ENCODE peak calls at places on chromosomes 7 and 10, in five cellular contexts. One of them, this sample, is unnamed.

GRCh38 chr7:116305485-116306408 is 95.4 kb downstream of the TES start:
- DNase-seq in astrocyte: no peak
- DNase-seq in hepatocyte: peak; percentile 47
- DNase-seq in brain microvascular endothelial cell: no peak
- DNase-seq in prostate gland: no peak
- DNase-seq in this sample: no peak

GRCh38 chr7:39088730-39089129 is 111.0 kb downstream of the POU6F2 start:
- DNase-seq in astrocyte: no peak
- DNase-seq in hepatocyte: no peak
- DNase-seq in brain microvascular endothelial cell: no peak
- DNase-seq in prostate gland: no peak
- DNase-seq in this sample: no peak

GRCh38 chr7:28536259-28536658 is 123.9 kb downstream of the CREB5 start:
- DNase-seq in astrocyte: peak; percentile 26
- DNase-seq in hepatocyte: peak; percentile 73
- DNase-seq in brain microvascular endothelial cell: peak; percentile 60
- DNase-seq in prostate gland: no peak
- DNase-seq in this sample: no peak

GRCh38 chr10:76308946-76309529 is 877.6 kb downstream of the LRMDA start:
- DNase-seq in astrocyte: peak; percentile 53
- DNase-seq in hepatocyte: no peak
- DNase-seq in brain microvascular endothelial cell: no peak
- DNase-seq in prostate gland: no peak
- DNase-seq in this sample: no peak

GRCh38 chr7:39696631-39697030 is 73.3 kb downstream of the RALA start:
- DNase-seq in astrocyte: no peak
- DNase-seq in hepatocyte: no peak
- DNase-seq in brain microvascular endothelial cell: no peak
- DNase-seq in prostate gland: no peak
- DNase-seq in this sample: no peak

GRCh38 chr7:158702196-158702595 is 2.4 kb downstream of the NCAPG2 start:
- DNase-seq in astrocyte: no peak
- DNase-seq in hepatocyte: no peak
- DNase-seq in brain microvascular endothelial cell: no peak
- DNase-seq in prostate gland: no peak
- DNase-seq in this sample: no peak

GRCh38 chr7:33933611-33934281 is 28.4 kb downstream of the BMPER start:
- DNase-seq in astrocyte: peak; percentile 80
- DNase-seq in hepatocyte: no peak
- DNase-seq in brain microvascular endothelial cell: peak; percentile 80
- DNase-seq in prostate gland: no peak
- DNase-seq in this sample: no peak

GRCh38 chr7:51428226-51428887 is 111.7 kb upstream of the COBL start:
- DNase-seq in astrocyte: no peak
- DNase-seq in hepatocyte: peak; percentile 46
- DNase-seq in brain microvascular endothelial cell: peak; percentile 11
- DNase-seq in prostate gland: no peak
- DNase-seq in this sample: no peak

GRCh38 chr10:97490592-97490991 is 7.6 kb downstream of the MMS19 start:
- DNase-seq in astrocyte: no peak
- DNase-seq in hepatocyte: no peak
- DNase-seq in brain microvascular endothelial cell: no peak
- DNase-seq in prostate gland: no peak
- DNase-seq in this sample: no peak

GRCh38 chr10:15058689-15059088 is 14.9 kb downstream of the OLAH start:
- DNase-seq in astrocyte: no peak
- DNase-seq in hepatocyte: no peak
- DNase-seq in brain microvascular endothelial cell: no peak
- DNase-seq in prostate gland: no peak
- DNase-seq in this sample: no peak

GRCh38 chr10:3192856-3193635 is 20.5 kb upstream of the PITRM1 start:
- DNase-seq in astrocyte: peak; percentile 46
- DNase-seq in hepatocyte: peak; percentile 73
- DNase-seq in brain microvascular endothelial cell: peak; percentile 52
- DNase-seq in prostate gland: peak; percentile 60
- DNase-seq in this sample: no peak

GRCh38 chr10:96588060-96588554 is 1.3 kb upstream of the TM9SF3 start:
- DNase-seq in astrocyte: no peak
- DNase-seq in hepatocyte: no peak
- DNase-seq in brain microvascular endothelial cell: no peak
- DNase-seq in prostate gland: no peak
- DNase-seq in this sample: no peak

GRCh38 chr10:43316516-43316915 is 49.7 kb upstream of the RASGEF1A start:
- DNase-seq in astrocyte: no peak
- DNase-seq in hepatocyte: no peak
- DNase-seq in brain microvascular endothelial cell: no peak
- DNase-seq in prostate gland: no peak
- DNase-seq in this sample: no peak

GRCh38 chr7:98771519-98772241 is 98.1 kb downstream of the TMEM130 start:
- DNase-seq in astrocyte: peak; percentile 84
- DNase-seq in hepatocyte: peak; percentile 91
- DNase-seq in brain microvascular endothelial cell: peak; percentile 31
- DNase-seq in prostate gland: no peak
- DNase-seq in this sample: no peak

GRCh38 chr7:81210092-81211064 is 291.5 kb upstream of the SEMA3C start:
- DNase-seq in astrocyte: peak; percentile 70
- DNase-seq in hepatocyte: no peak
- DNase-seq in brain microvascular endothelial cell: peak; percentile 41
- DNase-seq in prostate gland: no peak
- DNase-seq in this sample: no peak

GRCh38 chr10:22988581-22989360 is 60.9 kb downstream of the ARMC3 start:
- DNase-seq in astrocyte: peak; percentile 20
- DNase-seq in hepatocyte: peak; percentile 78
- DNase-seq in brain microvascular endothelial cell: peak; percentile 32
- DNase-seq in prostate gland: peak; percentile 68
- DNase-seq in this sample: no peak

GRCh38 chr10:88810196-88810961 is 7.8 kb downstream of the LIPM start:
- DNase-seq in astrocyte: peak; percentile 49
- DNase-seq in hepatocyte: peak; percentile 73
- DNase-seq in brain microvascular endothelial cell: peak; percentile 43
- DNase-seq in prostate gland: peak; percentile 15
- DNase-seq in this sample: no peak

GRCh38 chr10:116665541-116666125 is 44.9 kb downstream of the PNLIPRP2 start:
- DNase-seq in astrocyte: peak; percentile 48
- DNase-seq in hepatocyte: no peak
- DNase-seq in brain microvascular endothelial cell: no peak
- DNase-seq in prostate gland: no peak
- DNase-seq in this sample: no peak

GRCh38 chr10:6530211-6530840 is 49.8 kb downstream of the PRKCQ start:
- DNase-seq in astrocyte: no peak
- DNase-seq in hepatocyte: no peak
- DNase-seq in brain microvascular endothelial cell: no peak
- DNase-seq in prostate gland: no peak
- DNase-seq in this sample: no peak

GRCh38 chr10:104209575-104210198 is 22.5 kb downstream of the CFAP43 start:
- DNase-seq in astrocyte: peak; percentile 3
- DNase-seq in hepatocyte: peak; percentile 64
- DNase-seq in brain microvascular endothelial cell: peak; percentile 49
- DNase-seq in prostate gland: no peak
- DNase-seq in this sample: no peak

GRCh38 chr10:80477813-80478212 is 23.7 kb downstream of the TSPAN14 start:
- DNase-seq in astrocyte: peak; percentile 88
- DNase-seq in hepatocyte: no peak
- DNase-seq in brain microvascular endothelial cell: peak; percentile 96
- DNase-seq in prostate gland: no peak
- DNase-seq in this sample: no peak

GRCh38 chr7:32290015-32290414 is 200.2 kb downstream of the LSM5 start:
- DNase-seq in astrocyte: no peak
- DNase-seq in hepatocyte: no peak
- DNase-seq in brain microvascular endothelial cell: no peak
- DNase-seq in prostate gland: no peak
- DNase-seq in this sample: no peak

GRCh38 chr7:55534916-55535636 is 37.2 kb downstream of the VOPP1 start:
- DNase-seq in astrocyte: no peak
- DNase-seq in hepatocyte: no peak
- DNase-seq in brain microvascular endothelial cell: no peak
- DNase-seq in prostate gland: no peak
- DNase-seq in this sample: no peak

GRCh38 chr10:109891105-109891504 is 32.2 kb downstream of the XPNPEP1 start:
- DNase-seq in astrocyte: peak; percentile 45
- DNase-seq in hepatocyte: no peak
- DNase-seq in brain microvascular endothelial cell: no peak
- DNase-seq in prostate gland: no peak
- DNase-seq in this sample: no peak
- H3K27ac ChIP-seq in astrocyte: no peak overlapping the region
- H3K27ac ChIP-seq in hepatocyte: peak overlapping the region; percentile 26
- H3K27ac ChIP-seq in brain microvascular endothelial cell: no peak overlapping the region
- H3K27ac ChIP-seq in prostate gland: no peak overlapping the region
- H3K27ac ChIP-seq in this sample: peak overlapping the region; percentile 70

GRCh38 chr10:120599202-120599724 is 142.2 kb downstream of the PLPP4 start:
- DNase-seq in astrocyte: no peak
- DNase-seq in hepatocyte: no peak
- DNase-seq in brain microvascular endothelial cell: no peak
- DNase-seq in prostate gland: no peak
- DNase-seq in this sample: no peak

GRCh38 chr10:120600871-120601644 is 144.0 kb downstream of the PLPP4 start:
- DNase-seq in astrocyte: peak; percentile 34
- DNase-seq in hepatocyte: peak; percentile 17
- DNase-seq in brain microvascular endothelial cell: no peak
- DNase-seq in prostate gland: no peak
- DNase-seq in this sample: no peak

GRCh38 chr10:120601999-120602398 is 145.0 kb downstream of the PLPP4 start:
- DNase-seq in astrocyte: no peak
- DNase-seq in hepatocyte: no peak
- DNase-seq in brain microvascular endothelial cell: no peak
- DNase-seq in prostate gland: no peak
- DNase-seq in this sample: no peak

GRCh38 chr10:120597902-120598301 is 140.9 kb downstream of the PLPP4 start:
- DNase-seq in astrocyte: no peak
- DNase-seq in hepatocyte: no peak
- DNase-seq in brain microvascular endothelial cell: no peak
- DNase-seq in prostate gland: no peak
- DNase-seq in this sample: no peak

GRCh38 chr10:120598377-120598776 is 141.3 kb downstream of the PLPP4 start:
- DNase-seq in astrocyte: no peak
- DNase-seq in hepatocyte: no peak
- DNase-seq in brain microvascular endothelial cell: no peak
- DNase-seq in prostate gland: no peak
- DNase-seq in this sample: no peak
- TF ChIP-seq CTCF in astrocyte: no peak
- TF ChIP-seq CTCF in hepatocyte: no peak
- TF ChIP-seq CTCF in brain microvascular endothelial cell: no peak
- TF ChIP-seq CTCF in prostate gland: no peak
- TF ChIP-seq CTCF in this sample: no peak

GRCh38 chr7:12686894-12687212 is 580 bp upstream of the ARL4A start:
- DNase-seq in astrocyte: no peak
- DNase-seq in hepatocyte: no peak
- DNase-seq in brain microvascular endothelial cell: no peak
- DNase-seq in prostate gland: no peak
- DNase-seq in this sample: no peak

GRCh38 chr7:12684186-12684585 is 3.2 kb upstream of the ARL4A start:
- DNase-seq in astrocyte: no peak
- DNase-seq in hepatocyte: no peak
- DNase-seq in brain microvascular endothelial cell: no peak
- DNase-seq in prostate gland: no peak
- DNase-seq in this sample: no peak

GRCh38 chr7:12684733-12685132 is 2.7 kb upstream of the ARL4A start:
- DNase-seq in astrocyte: no peak
- DNase-seq in hepatocyte: no peak
- DNase-seq in brain microvascular endothelial cell: no peak
- DNase-seq in prostate gland: no peak
- DNase-seq in this sample: no peak

GRCh38 chr7:12686234-12686893 is 1.1 kb upstream of the ARL4A start:
- DNase-seq in astrocyte: peak; percentile 83
- DNase-seq in hepatocyte: peak; percentile 94
- DNase-seq in brain microvascular endothelial cell: peak; percentile 79
- DNase-seq in prostate gland: peak; percentile 81
- DNase-seq in this sample: peak; percentile 97

GRCh38 chr7:12685550-12685949 is 1.9 kb upstream of the ARL4A start:
- DNase-seq in astrocyte: peak; percentile 23
- DNase-seq in hepatocyte: peak; percentile 53
- DNase-seq in brain microvascular endothelial cell: peak; percentile 39
- DNase-seq in prostate gland: no peak
- DNase-seq in this sample: no peak
- H3K4me3 ChIP-seq in astrocyte: no peak overlapping the region
- H3K4me3 ChIP-seq in hepatocyte: peak overlapping the region; percentile 72
- H3K4me3 ChIP-seq in brain microvascular endothelial cell: no peak overlapping the region
- H3K4me3 ChIP-seq in prostate gland: no peak overlapping the region
- H3K4me3 ChIP-seq in this sample: peak overlapping the region; percentile 21

GRCh38 chr7:128883622-128884549 is 21.2 kb downstream of the ATP6V1F start:
- DNase-seq in astrocyte: no peak
- DNase-seq in hepatocyte: peak; percentile 90
- DNase-seq in brain microvascular endothelial cell: peak; percentile 70
- DNase-seq in prostate gland: peak; percentile 64
- DNase-seq in this sample: no peak
- H3K27ac ChIP-seq in astrocyte: no peak overlapping the region
- H3K27ac ChIP-seq in hepatocyte: no peak overlapping the region
- H3K27ac ChIP-seq in brain microvascular endothelial cell: no peak overlapping the region
- H3K27ac ChIP-seq in prostate gland: no peak overlapping the region
- H3K27ac ChIP-seq in this sample: no peak overlapping the region

DNA sequence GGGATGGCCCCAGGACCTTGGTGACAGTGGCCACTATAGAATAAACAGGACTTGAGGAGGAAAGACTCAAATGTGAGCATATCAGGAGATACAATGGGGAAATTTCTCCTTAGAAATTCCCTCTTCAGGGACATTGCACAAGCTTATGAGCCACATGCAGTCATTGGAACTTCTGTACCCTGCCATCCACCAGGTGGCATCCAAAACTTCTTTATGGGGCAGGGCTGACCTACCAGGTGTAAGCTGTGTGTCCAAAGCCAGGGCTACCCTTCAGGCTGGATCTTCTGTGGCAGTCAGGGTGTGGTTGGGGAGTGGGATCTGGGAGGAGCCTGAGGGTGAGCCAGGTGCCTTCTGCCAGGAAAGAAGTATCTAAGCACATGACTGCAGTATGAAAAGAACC is 36.6 kb upstream of the LRRC18 start:
- DNase-seq in astrocyte: no peak
- DNase-seq in hepatocyte: peak; percentile 28
- DNase-seq in brain microvascular endothelial cell: no peak
- DNase-seq in prostate gland: peak; percentile 14
- DNase-seq in this sample: no peak
- TF ChIP-seq CTCF in astrocyte: peak; percentile 12
- TF ChIP-seq CTCF in hepatocyte: peak; percentile 39
- TF ChIP-seq CTCF in brain microvascular endothelial cell: peak; percentile 54
- TF ChIP-seq CTCF in prostate gland: peak; percentile 24
- TF ChIP-seq CTCF in this sample: no peak

DNA sequence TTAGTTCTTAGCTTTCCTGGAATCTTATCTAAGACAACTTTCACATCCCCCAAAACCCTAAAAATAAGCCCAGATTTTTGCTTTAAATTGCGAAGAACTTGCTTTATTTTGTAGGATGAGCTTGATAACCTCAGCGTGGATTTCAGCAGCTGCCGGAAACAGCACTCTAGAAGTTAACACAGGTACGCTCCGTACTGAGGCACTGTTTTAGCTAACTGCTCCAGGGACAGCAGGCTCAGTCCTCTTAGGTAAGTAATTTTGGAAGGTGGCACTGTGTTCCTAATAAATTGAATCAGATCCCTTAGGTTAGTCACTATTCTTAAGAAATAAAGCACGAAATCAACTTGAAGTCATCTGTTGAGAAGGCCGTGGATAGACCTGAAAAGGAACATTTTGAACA is 2.2 kb upstream of the AUTS2 start:
- DNase-seq in astrocyte: no peak
- DNase-seq in hepatocyte: no peak
- DNase-seq in brain microvascular endothelial cell: no peak
- DNase-seq in prostate gland: peak; percentile 47
- DNase-seq in this sample: no peak
- H3K4me3 ChIP-seq in astrocyte: no peak overlapping the region
- H3K4me3 ChIP-seq in hepatocyte: no peak overlapping the region
- H3K4me3 ChIP-seq in brain microvascular endothelial cell: no peak overlapping the region
- H3K4me3 ChIP-seq in prostate gland: no peak overlapping the region
- H3K4me3 ChIP-seq in this sample: no peak overlapping the region

GRCh38 chr7:44059219-44060090 is 5.9 kb downstream of the PGAM2 start:
- DNase-seq in astrocyte: no peak
- DNase-seq in hepatocyte: no peak
- DNase-seq in brain microvascular endothelial cell: no peak
- DNase-seq in prostate gland: no peak
- DNase-seq in this sample: peak; percentile 58
- H3K27ac ChIP-seq in astrocyte: no peak overlapping the region
- H3K27ac ChIP-seq in hepatocyte: no peak overlapping the region
- H3K27ac ChIP-seq in brain microvascular endothelial cell: no peak overlapping the region
- H3K27ac ChIP-seq in prostate gland: no peak overlapping the region
- H3K27ac ChIP-seq in this sample: no peak overlapping the region

This sample was measured in coronary artery.